ENCODE peak calls at places on chromosome 16, in five cellular contexts. J is hepatocyte; X is fibroblast of lung; R is AG04450; M is CD4-positive, CD25-positive, alpha-beta regulatory T cell. Q is an unnamed sample.

GRCh38 chr16:11682655-11683096 is 14.4 kb downstream of the SNN start:
- DNase-seq in R (peak; percentile 83), X (peak; percentile 85), M (no peak), J (no peak), Q (no peak)

GRCh38 chr16:50547340-50547865 is 793 bp upstream of the NKD1 start:
- DNase-seq in X (no peak), R (no peak), M (peak; percentile 85), J (peak; percentile 59), Q (no peak)

GRCh38 chr16:73024571-73025105 is 23.3 kb downstream of the ZFHX3 start:
- DNase-seq in M (no peak), X (no peak), J (no peak), R (no peak), Q (peak; percentile 42)

GRCh38 chr16:84514295-84514873 is 9.9 kb upstream of the MEAK7 start:
- DNase-seq in J (no peak), M (no peak), R (no peak), X (no peak), Q (no peak)

GRCh38 chr16:14486520-14487303 is 143.3 kb downstream of the PARN start:
- DNase-seq in M (no peak), R (peak; percentile 86), X (peak; percentile 96), J (peak; percentile 92), Q (no peak)

GRCh38 chr16:55257971-55258613 is 65.9 kb upstream of the IRX6 start:
- DNase-seq in R (no peak), M (peak; percentile 7), X (peak; percentile 21), J (peak; percentile 66), Q (peak; percentile 86)

GRCh38 chr16:27199747-27200146 is 3.6 kb upstream of the KDM8 start:
- DNase-seq in M (peak; percentile 62), X (no peak), J (no peak), R (no peak), Q (no peak)

GRCh38 chr16:2009302-2009711 is 314 bp downstream of the ZNF598 start:
- DNase-seq in R (no peak), X (no peak), J (peak; percentile 53), M (no peak), Q (no peak)

GRCh38 chr16:74627506-74628220 is 20.7 kb upstream of the GLG1 start:
- DNase-seq in R (no peak), M (no peak), X (peak; percentile 26), J (no peak), Q (no peak)

GRCh38 chr16:80932725-80933124 is 74.0 kb downstream of the CMC2 start:
- DNase-seq in M (no peak), J (no peak), R (no peak), X (peak; percentile 64), Q (no peak)

GRCh38 chr16:89723279-89724250 is 2.2 kb downstream of the ZNF276 start:
- DNase-seq in R (no peak), M (peak; percentile 85), X (peak; percentile 24), J (no peak), Q (no peak)

GRCh38 chr16:80500116-80500859 is 40.5 kb upstream of the DYNLRB2 start:
- DNase-seq in M (no peak), J (no peak), X (no peak), R (no peak), Q (no peak)

GRCh38 chr16:90047714-90048346 is 28.6 kb upstream of the DBNDD1 start:
- DNase-seq in R (no peak), X (no peak), J (peak; percentile 28), M (peak; percentile 11), Q (no peak)

GRCh38 chr16:35664091-35664693 is 2204.8 kb downstream of the TP53TG3F start:
- DNase-seq in R (no peak), X (no peak), M (no peak), J (no peak), Q (no peak)

GRCh38 chr16:5056347-5056746 is 9.4 kb downstream of the C16orf89 start:
- DNase-seq in M (no peak), J (peak; percentile 46), R (no peak), X (no peak), Q (peak; percentile 61)

GRCh38 chr16:25018972-25019617 is 3.9 kb upstream of the ARHGAP17 start:
- DNase-seq in M (no peak), X (no peak), J (no peak), R (no peak), Q (no peak)

GRCh38 chr16:72877374-72878028 is 170.4 kb downstream of the ZFHX3 start:
- DNase-seq in R (no peak), J (peak; percentile 77), M (no peak), X (peak; percentile 69), Q (no peak)

GRCh38 chr16:74492976-74493375 is 71.7 kb upstream of the CLEC18B start:
- DNase-seq in R (no peak), M (no peak), J (no peak), X (no peak), Q (no peak)

GRCh38 chr16:53803451-53803850 is 99.5 kb downstream of the FTO start:
- DNase-seq in J (no peak), M (no peak), X (no peak), R (no peak), Q (no peak)

GRCh38 chr16:89257281-89257731 is 39.8 kb downstream of the ZNF778 start:
- DNase-seq in R (no peak), J (no peak), M (no peak), X (no peak), Q (no peak)

GRCh38 chr16:58299757-58300349 is 5.0 kb upstream of the PRSS54 start:
- DNase-seq in R (no peak), J (peak; percentile 24), M (no peak), X (peak; percentile 16), Q (no peak)

GRCh38 chr16:19265531-19265930 is 20.0 kb upstream of the CLEC19A start:
- DNase-seq in J (no peak), X (no peak), R (no peak), M (no peak), Q (no peak)

GRCh38 chr16:80569440-80570105 is 28.8 kb downstream of the DYNLRB2 start:
- DNase-seq in R (no peak), J (peak; percentile 80), X (peak; percentile 34), M (peak; percentile 39), Q (no peak)

GRCh38 chr16:86557587-86557986 is 2.6 kb upstream of the MTHFSD start:
- DNase-seq in R (no peak), X (no peak), J (no peak), M (no peak), Q (no peak)

GRCh38 chr16:86558355-86559193 is 3.5 kb upstream of the MTHFSD start:
- DNase-seq in M (no peak), X (no peak), J (no peak), R (no peak), Q (no peak)

GRCh38 chr16:86554917-86555762 is at the start of gene MTHFSD:
- DNase-seq in R (peak; percentile 76), M (peak; percentile 95), J (peak; percentile 96), X (peak; percentile 92), Q (peak; percentile 97)

GRCh38 chr16:86555763-86556130 is 712 bp upstream of the MTHFSD start:
- DNase-seq in X (no peak), J (no peak), R (no peak), M (no peak), Q (no peak)

DNA sequence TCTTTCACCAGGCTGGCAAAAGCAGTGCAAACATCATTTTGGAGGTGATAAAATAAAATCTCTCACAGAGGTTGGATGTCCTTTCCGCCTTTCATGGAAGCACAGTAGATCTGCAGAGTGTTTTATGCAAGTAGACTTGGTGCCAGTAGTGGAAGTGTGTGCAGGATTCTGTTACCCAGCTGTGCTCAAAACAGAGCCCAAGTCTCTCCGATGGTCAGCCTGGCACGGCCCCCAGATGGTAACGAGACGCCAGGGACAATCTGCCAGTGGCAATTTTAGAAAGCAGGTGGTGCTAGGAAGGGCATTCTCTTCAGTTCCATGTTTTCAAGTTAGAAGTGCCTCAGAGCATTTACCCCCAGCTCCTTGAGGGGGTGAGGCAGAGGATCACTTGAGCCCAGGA is 1.5 kb upstream of the MTHFSD start:
- DNase-seq in J (no peak), M (no peak), R (no peak), X (no peak), Q (no peak)
- H3K9me3 ChIP-seq in J (no peaks in the 10 kb centered on the region), M (no peaks in the 10 kb centered on the region), R (peaks cover 3% of the 10 kb centered on the region), X (no peaks in the 10 kb centered on the region), Q (no peaks in the 10 kb centered on the region)

GRCh38 chr16:20598832-20599469 is 22.8 kb upstream of the ACSM2B start:
- DNase-seq in X (no peak), M (no peak), J (peak; percentile 67), R (no peak), Q (no peak)
- H3K27ac ChIP-seq in X (no peak overlapping the region), M (no peak overlapping the region), J (no peak overlapping the region), R (no peak overlapping the region), Q (no peak overlapping the region)

GRCh38 chr16:62644030-62644812 is 608.0 kb upstream of the CDH8 start:
- DNase-seq in J (no peak), M (no peak), R (no peak), X (no peak), Q (no peak)

GRCh38 chr16:62638964-62639861 is 603.0 kb upstream of the CDH8 start:
- DNase-seq in R (no peak), J (no peak), X (no peak), M (no peak), Q (no peak)

GRCh38 chr16:62642677-62643076 is 606.4 kb upstream of the CDH8 start:
- DNase-seq in M (no peak), X (no peak), R (no peak), J (no peak), Q (no peak)

GRCh38 chr16:62638324-62638911 is 602.2 kb upstream of the CDH8 start:
- DNase-seq in M (no peak), X (no peak), J (no peak), R (no peak), Q (no peak)

GRCh38 chr16:62639890-62640289 is 603.7 kb upstream of the CDH8 start:
- DNase-seq in J (no peak), X (no peak), R (no peak), M (no peak), Q (no peak)
- H3K9me3 ChIP-seq in J (no peaks in the 10 kb centered on the region), X (no peaks in the 10 kb centered on the region), R (peaks cover 13% of the 10 kb centered on the region), M (peaks cover 11% of the 10 kb centered on the region), Q (no peaks in the 10 kb centered on the region)

GRCh38 chr16:22207715-22208360 is 1.8 kb downstream of the EEF2K start:
- DNase-seq in M (no peak), R (no peak), J (no peak), X (no peak), Q (no peak)
- H3K27ac ChIP-seq in M (peak overlapping the region; percentile 60), R (no peak overlapping the region), J (no peak overlapping the region), X (peak overlapping the region; percentile 80), Q (peak overlapping the region; percentile 90)